ENCODE peak calls at places on chromosome 9, in six cellular contexts. One of them, this sample, is unnamed.

GRCh38 chr9:109923826-109924225 is 143.8 kb downstream of the PALM2AKAP2 start:
- DNase-seq in naive thymus-derived CD4-positive, alpha-beta T cell: no peak
- DNase-seq in RPMI8226: no peak
- DNase-seq in colonic mucosa: no peak
- DNase-seq in RCC 7860: no peak
- DNase-seq in AG09319: no peak
- DNase-seq in this sample: no peak

GRCh38 chr9:134055981-134056461 is 11.8 kb downstream of the BRD3 start:
- DNase-seq in colonic mucosa: peak; percentile 65
- DNase-seq in naive thymus-derived CD4-positive, alpha-beta T cell: no peak
- DNase-seq in RPMI8226: peak; percentile 93
- DNase-seq in AG09319: peak; percentile 78
- DNase-seq in RCC 7860: peak; percentile 24
- DNase-seq in this sample: no peak

GRCh38 chr9:3865373-3865772 is 339.6 kb upstream of the RFX3 start:
- DNase-seq in RPMI8226: no peak
- DNase-seq in AG09319: no peak
- DNase-seq in RCC 7860: peak; percentile 17
- DNase-seq in naive thymus-derived CD4-positive, alpha-beta T cell: no peak
- DNase-seq in colonic mucosa: no peak
- DNase-seq in this sample: no peak

GRCh38 chr9:101365181-101365580 is 19.6 kb downstream of the BAAT start:
- DNase-seq in RPMI8226: no peak
- DNase-seq in naive thymus-derived CD4-positive, alpha-beta T cell: no peak
- DNase-seq in colonic mucosa: no peak
- DNase-seq in RCC 7860: no peak
- DNase-seq in AG09319: no peak
- DNase-seq in this sample: no peak

GRCh38 chr9:126965541-126966428 is 51.2 kb downstream of the RALGPS1 start:
- DNase-seq in AG09319: peak; percentile 37
- DNase-seq in colonic mucosa: peak; percentile 42
- DNase-seq in naive thymus-derived CD4-positive, alpha-beta T cell: peak; percentile 60
- DNase-seq in RCC 7860: peak; percentile 51
- DNase-seq in RPMI8226: peak; percentile 79
- DNase-seq in this sample: peak; percentile 51

GRCh38 chr9:121770415-121771273 is 119.2 kb downstream of the DAB2IP start:
- DNase-seq in RCC 7860: no peak
- DNase-seq in AG09319: peak; percentile 4
- DNase-seq in colonic mucosa: no peak
- DNase-seq in RPMI8226: no peak
- DNase-seq in naive thymus-derived CD4-positive, alpha-beta T cell: no peak
- DNase-seq in this sample: no peak

GRCh38 chr9:91214086-91214485 is 147.6 kb downstream of the AUH start:
- DNase-seq in naive thymus-derived CD4-positive, alpha-beta T cell: no peak
- DNase-seq in RCC 7860: peak; percentile 56
- DNase-seq in RPMI8226: no peak
- DNase-seq in AG09319: no peak
- DNase-seq in colonic mucosa: no peak
- DNase-seq in this sample: no peak

GRCh38 chr9:98706651-98707103 is 2.1 kb downstream of the GABBR2 start:
- DNase-seq in AG09319: no peak
- DNase-seq in colonic mucosa: no peak
- DNase-seq in RCC 7860: no peak
- DNase-seq in RPMI8226: peak; percentile 2
- DNase-seq in naive thymus-derived CD4-positive, alpha-beta T cell: no peak
- DNase-seq in this sample: no peak

GRCh38 chr9:127492616-127493015 is 41.3 kb downstream of the LRSAM1 start:
- DNase-seq in AG09319: no peak
- DNase-seq in RCC 7860: no peak
- DNase-seq in colonic mucosa: no peak
- DNase-seq in RPMI8226: no peak
- DNase-seq in naive thymus-derived CD4-positive, alpha-beta T cell: no peak
- DNase-seq in this sample: no peak

GRCh38 chr9:10366171-10366779 is 246.5 kb downstream of the PTPRD start:
- DNase-seq in RCC 7860: peak; percentile 13
- DNase-seq in naive thymus-derived CD4-positive, alpha-beta T cell: no peak
- DNase-seq in colonic mucosa: peak; percentile 17
- DNase-seq in AG09319: no peak
- DNase-seq in RPMI8226: peak; percentile 37
- DNase-seq in this sample: peak; percentile 30

GRCh38 chr9:135060461-135061116 is 26.9 kb upstream of the OLFM1 start:
- DNase-seq in RCC 7860: no peak
- DNase-seq in AG09319: no peak
- DNase-seq in naive thymus-derived CD4-positive, alpha-beta T cell: no peak
- DNase-seq in colonic mucosa: no peak
- DNase-seq in RPMI8226: no peak
- DNase-seq in this sample: no peak

GRCh38 chr9:113828211-113828610 is 47.9 kb upstream of the ZNF618 start:
- DNase-seq in colonic mucosa: no peak
- DNase-seq in naive thymus-derived CD4-positive, alpha-beta T cell: no peak
- DNase-seq in RPMI8226: no peak
- DNase-seq in AG09319: no peak
- DNase-seq in RCC 7860: no peak
- DNase-seq in this sample: no peak

GRCh38 chr9:83707518-83707767 is 315 bp downstream of the UBQLN1 start:
- DNase-seq in AG09319: no peak
- DNase-seq in naive thymus-derived CD4-positive, alpha-beta T cell: no peak
- DNase-seq in colonic mucosa: no peak
- DNase-seq in RPMI8226: no peak
- DNase-seq in RCC 7860: peak; percentile 64
- DNase-seq in this sample: no peak

GRCh38 chr9:120544441-120544840 is 35.5 kb downstream of the CDK5RAP2 start:
- DNase-seq in colonic mucosa: no peak
- DNase-seq in RCC 7860: no peak
- DNase-seq in naive thymus-derived CD4-positive, alpha-beta T cell: no peak
- DNase-seq in AG09319: no peak
- DNase-seq in RPMI8226: no peak
- DNase-seq in this sample: no peak

GRCh38 chr9:84851935-84852585 is 182.5 kb downstream of the NTRK2 start:
- DNase-seq in colonic mucosa: no peak
- DNase-seq in RPMI8226: no peak
- DNase-seq in naive thymus-derived CD4-positive, alpha-beta T cell: no peak
- DNase-seq in AG09319: peak; percentile 90
- DNase-seq in RCC 7860: peak; percentile 75
- DNase-seq in this sample: no peak

GRCh38 chr9:115291841-115292240 is 173.9 kb upstream of the TNC start:
- DNase-seq in AG09319: no peak
- DNase-seq in RCC 7860: no peak
- DNase-seq in RPMI8226: no peak
- DNase-seq in naive thymus-derived CD4-positive, alpha-beta T cell: no peak
- DNase-seq in colonic mucosa: peak; percentile 89
- DNase-seq in this sample: no peak

GRCh38 chr9:96417051-96417586 is 1.1 kb downstream of the ZNF367 start:
- DNase-seq in RPMI8226: peak; percentile 87
- DNase-seq in colonic mucosa: peak; percentile 95
- DNase-seq in RCC 7860: peak; percentile 71
- DNase-seq in naive thymus-derived CD4-positive, alpha-beta T cell: peak; percentile 90
- DNase-seq in AG09319: peak; percentile 30
- DNase-seq in this sample: peak; percentile 77

GRCh38 chr9:118954822-118955221 is 414.4 kb downstream of the BRINP1 start:
- DNase-seq in RCC 7860: no peak
- DNase-seq in colonic mucosa: no peak
- DNase-seq in naive thymus-derived CD4-positive, alpha-beta T cell: no peak
- DNase-seq in AG09319: no peak
- DNase-seq in RPMI8226: no peak
- DNase-seq in this sample: no peak

GRCh38 chr9:107029146-107029545 is 166.2 kb downstream of the ZNF462 start:
- DNase-seq in AG09319: no peak
- DNase-seq in RPMI8226: no peak
- DNase-seq in colonic mucosa: no peak
- DNase-seq in naive thymus-derived CD4-positive, alpha-beta T cell: no peak
- DNase-seq in RCC 7860: no peak
- DNase-seq in this sample: no peak

GRCh38 chr9:116409124-116409523 is 255.5 kb downstream of the PAPPA start:
- DNase-seq in naive thymus-derived CD4-positive, alpha-beta T cell: no peak
- DNase-seq in RPMI8226: no peak
- DNase-seq in AG09319: no peak
- DNase-seq in RCC 7860: no peak
- DNase-seq in colonic mucosa: no peak
- DNase-seq in this sample: no peak

GRCh38 chr9:90064248-90064647 is 459.4 kb downstream of the GADD45G start:
- DNase-seq in AG09319: no peak
- DNase-seq in naive thymus-derived CD4-positive, alpha-beta T cell: no peak
- DNase-seq in colonic mucosa: peak; percentile 19
- DNase-seq in RCC 7860: no peak
- DNase-seq in RPMI8226: no peak
- DNase-seq in this sample: no peak

GRCh38 chr9:86077286-86077685 is 22.1 kb downstream of the GOLM1 start:
- DNase-seq in colonic mucosa: no peak
- DNase-seq in RPMI8226: no peak
- DNase-seq in AG09319: no peak
- DNase-seq in naive thymus-derived CD4-positive, alpha-beta T cell: no peak
- DNase-seq in RCC 7860: no peak
- DNase-seq in this sample: no peak

GRCh38 chr9:95778957-95779356 is 96.5 kb upstream of the ERCC6L2 start:
- DNase-seq in AG09319: peak; percentile 90
- DNase-seq in RPMI8226: no peak
- DNase-seq in naive thymus-derived CD4-positive, alpha-beta T cell: no peak
- DNase-seq in colonic mucosa: peak; percentile 55
- DNase-seq in RCC 7860: peak; percentile 53
- DNase-seq in this sample: no peak

GRCh38 chr9:122394265-122395242 is 23.7 kb downstream of the PTGS1 start:
- DNase-seq in colonic mucosa: peak; percentile 44
- DNase-seq in RCC 7860: no peak
- DNase-seq in RPMI8226: no peak
- DNase-seq in AG09319: peak; percentile 86
- DNase-seq in naive thymus-derived CD4-positive, alpha-beta T cell: no peak
- DNase-seq in this sample: no peak

GRCh38 chr9:110672873-110673508 is 4.4 kb downstream of the MUSK start:
- DNase-seq in AG09319: no peak
- DNase-seq in colonic mucosa: no peak
- DNase-seq in RPMI8226: no peak
- DNase-seq in naive thymus-derived CD4-positive, alpha-beta T cell: no peak
- DNase-seq in RCC 7860: no peak
- DNase-seq in this sample: no peak

GRCh38 chr9:127968046-127968445 is 12.7 kb downstream of the EEIG1 start:
- DNase-seq in naive thymus-derived CD4-positive, alpha-beta T cell: no peak
- DNase-seq in colonic mucosa: peak; percentile 77
- DNase-seq in RPMI8226: no peak
- DNase-seq in RCC 7860: peak; percentile 62
- DNase-seq in AG09319: no peak
- DNase-seq in this sample: no peak

GRCh38 chr9:16611001-16611400 is 259.5 kb downstream of the BNC2 start:
- DNase-seq in AG09319: peak; percentile 24
- DNase-seq in naive thymus-derived CD4-positive, alpha-beta T cell: no peak
- DNase-seq in RPMI8226: no peak
- DNase-seq in colonic mucosa: no peak
- DNase-seq in RCC 7860: no peak
- DNase-seq in this sample: no peak

GRCh38 chr9:116555102-116555501 is 132.0 kb upstream of the TRIM32 start:
- DNase-seq in AG09319: no peak
- DNase-seq in naive thymus-derived CD4-positive, alpha-beta T cell: no peak
- DNase-seq in colonic mucosa: no peak
- DNase-seq in RCC 7860: no peak
- DNase-seq in RPMI8226: no peak
- DNase-seq in this sample: no peak

GRCh38 chr9:113222482-113222841 is 1.1 kb downstream of the SLC31A1 start:
- DNase-seq in colonic mucosa: peak; percentile 48
- DNase-seq in RPMI8226: no peak
- DNase-seq in AG09319: no peak
- DNase-seq in RCC 7860: no peak
- DNase-seq in naive thymus-derived CD4-positive, alpha-beta T cell: no peak
- DNase-seq in this sample: no peak

GRCh38 chr9:20512636-20513035 is 109.7 kb downstream of the MLLT3 start:
- DNase-seq in naive thymus-derived CD4-positive, alpha-beta T cell: no peak
- DNase-seq in colonic mucosa: no peak
- DNase-seq in RCC 7860: no peak
- DNase-seq in AG09319: no peak
- DNase-seq in RPMI8226: no peak
- DNase-seq in this sample: no peak

GRCh38 chr9:114382951-114383865 is 4.6 kb downstream of the AKNA start:
- DNase-seq in naive thymus-derived CD4-positive, alpha-beta T cell: no peak
- DNase-seq in colonic mucosa: no peak
- DNase-seq in RPMI8226: no peak
- DNase-seq in RCC 7860: no peak
- DNase-seq in AG09319: no peak
- DNase-seq in this sample: no peak

GRCh38 chr9:127154390-127155191 is 32.2 kb upstream of the ANGPTL2 start:
- DNase-seq in AG09319: peak; percentile 54
- DNase-seq in colonic mucosa: peak; percentile 25
- DNase-seq in RPMI8226: peak; percentile 78
- DNase-seq in RCC 7860: no peak
- DNase-seq in naive thymus-derived CD4-positive, alpha-beta T cell: no peak
- DNase-seq in this sample: peak; percentile 37

GRCh38 chr9:108053555-108054061 is 564.0 kb upstream of the KLF4 start:
- DNase-seq in AG09319: peak; percentile 62
- DNase-seq in RCC 7860: no peak
- DNase-seq in colonic mucosa: peak; percentile 81
- DNase-seq in RPMI8226: no peak
- DNase-seq in naive thymus-derived CD4-positive, alpha-beta T cell: no peak
- DNase-seq in this sample: no peak